ENCODE peak calls at places on chromosomes 16 and 17, in seven cellular contexts. X, W, U, E, L, B and M are unnamed samples.

GRCh38 chr17:9144502-9145233 is 123.4 kb downstream of the NTN1 start:
- DNase-seq in W (no peak), U (no peak), E (no peak), L (no peak), X (no peak), B (no peak), M (no peak)

GRCh38 chr17:49450735-49451134 is 36.1 kb upstream of the PHB1 start:
- DNase-seq in B (peak; percentile 19), W (no peak), X (no peak), U (no peak), L (no peak), E (no peak), M (peak; percentile 43)

GRCh38 chr16:7377231-7377630 is 44.6 kb downstream of the RBFOX1 start:
- DNase-seq in U (no peak), L (no peak), W (no peak), B (no peak), X (no peak), E (no peak), M (no peak)

GRCh38 chr16:21666772-21667171 is 3.0 kb downstream of the OTOA start:
- DNase-seq in U (no peak), X (peak; percentile 19), E (no peak), W (no peak), B (no peak), L (no peak), M (no peak)

GRCh38 chr17:39591958-39592954 is 15.5 kb downstream of the NEUROD2 start:
- DNase-seq in B (peak; percentile 52), X (peak; percentile 96), W (no peak), E (peak; percentile 86), U (peak; percentile 55), L (no peak), M (peak; percentile 67)

GRCh38 chr17:30443721-30444120 is 33.5 kb upstream of the GOSR1 start:
- DNase-seq in U (no peak), B (no peak), E (no peak), W (no peak), X (no peak), L (no peak), M (no peak)

GRCh38 chr16:30183961-30184429 is 593 bp downstream of the CORO1A start:
- DNase-seq in U (no peak), X (peak; percentile 16), W (peak; percentile 92), B (no peak), L (peak; percentile 90), E (no peak), M (no peak)

GRCh38 chr16:53159781-53160436 is 105.1 kb downstream of the CHD9 start:
- DNase-seq in X (peak; percentile 79), L (no peak), W (peak; percentile 47), B (peak; percentile 75), U (peak; percentile 74), E (no peak), M (peak; percentile 52)

GRCh38 chr16:50123417-50123816 is 29.7 kb upstream of the TENT4B start:
- DNase-seq in W (no peak), U (no peak), E (no peak), X (no peak), B (no peak), L (no peak), M (no peak)

GRCh38 chr17:50304781-50305404 is 30.6 kb downstream of the TMEM92 start:
- DNase-seq in L (no peak), B (peak; percentile 50), X (no peak), U (peak; percentile 56), E (no peak), W (no peak), M (no peak)

DNA sequence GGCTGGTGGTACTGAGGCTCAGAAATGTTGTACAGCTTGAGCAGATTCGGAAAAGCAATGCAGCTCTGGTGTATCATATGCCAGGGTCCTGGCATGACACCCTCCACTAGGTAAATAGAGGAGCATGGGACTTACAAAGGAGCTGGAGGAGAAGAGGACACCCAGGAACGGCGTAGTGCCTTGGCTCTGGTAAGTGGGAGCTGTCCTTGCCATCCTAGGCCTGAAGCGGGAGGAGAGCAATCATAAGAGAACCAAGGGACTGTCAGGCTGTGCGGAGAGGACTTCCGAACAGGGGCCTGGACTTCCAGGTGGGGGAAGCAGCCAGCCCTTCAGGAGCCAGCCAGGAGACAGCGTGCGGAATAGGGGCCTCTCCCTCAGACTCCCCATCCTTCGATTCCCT is 4.4 kb upstream of the HS3ST3B1 start:
- DNase-seq in X (peak; percentile 27), W (no peak), E (peak; percentile 47), U (no peak), L (no peak), B (no peak), M (no peak)
- H3K27me3 ChIP-seq in X (peaks cover 74% of the 10 kb centered on the region), W (peaks cover 28% of the 10 kb centered on the region), E (peaks cover 44% of the 10 kb centered on the region), U (no peaks in the 10 kb centered on the region), L (peaks cover 32% of the 10 kb centered on the region), B (peaks cover 19% of the 10 kb centered on the region), M (peaks cover 77% of the 10 kb centered on the region)

GRCh38 chr17:46815474-46816353 is 2.8 kb downstream of the WNT3 start:
- DNase-seq in L (no peak), X (no peak), B (no peak), W (no peak), U (no peak), E (peak; percentile 39), M (no peak)
- H3K27me3 ChIP-seq in L (peaks cover 39% of the 10 kb centered on the region), X (peaks cover 77% of the 10 kb centered on the region), B (peaks cover 88% of the 10 kb centered on the region), W (peaks cover 60% of the 10 kb centered on the region), U (peaks cover 60% of the 10 kb centered on the region), E (peaks cover 33% of the 10 kb centered on the region), M (peaks cover 10% of the 10 kb centered on the region)

GRCh38 chr16:17509194-17509593 is 38.4 kb upstream of the XYLT1 start:
- DNase-seq in E (no peak), L (no peak), W (no peak), U (no peak), B (no peak), X (no peak), M (no peak)
- H3K27me3 ChIP-seq in E (no peaks in the 10 kb centered on the region), L (no peaks in the 10 kb centered on the region), W (no peaks in the 10 kb centered on the region), U (no peaks in the 10 kb centered on the region), B (peaks cover 2% of the 10 kb centered on the region), X (no peaks in the 10 kb centered on the region), M (no peaks in the 10 kb centered on the region)

GRCh38 chr17:77968788-77969187 is 10.3 kb downstream of the TNRC6C start:
- DNase-seq in B (no peak), U (no peak), E (no peak), W (no peak), X (no peak), L (no peak), M (no peak)
- H3K27me3 ChIP-seq in B (no peaks in the 10 kb centered on the region), U (no peaks in the 10 kb centered on the region), E (no peaks in the 10 kb centered on the region), W (no peaks in the 10 kb centered on the region), X (no peaks in the 10 kb centered on the region), L (no peaks in the 10 kb centered on the region), M (peaks cover 68% of the 10 kb centered on the region)

GRCh38 chr17:27918498-27918897 is 25.3 kb upstream of the LYRM9 start:
- DNase-seq in E (no peak), W (no peak), B (no peak), X (no peak), U (no peak), L (no peak), M (no peak)

GRCh38 chr17:27912989-27913388 is 19.8 kb upstream of the LYRM9 start:
- DNase-seq in E (no peak), W (no peak), B (no peak), X (no peak), L (no peak), U (no peak), M (no peak)

GRCh38 chr17:27917000-27917399 is 23.8 kb upstream of the LYRM9 start:
- DNase-seq in E (no peak), X (no peak), U (no peak), W (no peak), B (no peak), L (no peak), M (no peak)

GRCh38 chr17:27915715-27916114 is 22.6 kb upstream of the LYRM9 start:
- DNase-seq in W (no peak), B (no peak), L (no peak), E (peak; percentile 72), U (no peak), X (peak; percentile 72), M (no peak)

GRCh38 chr17:27914382-27914781 is 21.2 kb upstream of the LYRM9 start:
- DNase-seq in X (no peak), L (no peak), W (no peak), U (no peak), B (no peak), E (no peak), M (no peak)
- H3K27me3 ChIP-seq in X (peaks cover 90% of the 10 kb centered on the region), L (no peaks in the 10 kb centered on the region), W (no peaks in the 10 kb centered on the region), U (peaks cover 4% of the 10 kb centered on the region), B (peaks cover 16% of the 10 kb centered on the region), E (peaks cover 40% of the 10 kb centered on the region), M (no peaks in the 10 kb centered on the region)

DNA sequence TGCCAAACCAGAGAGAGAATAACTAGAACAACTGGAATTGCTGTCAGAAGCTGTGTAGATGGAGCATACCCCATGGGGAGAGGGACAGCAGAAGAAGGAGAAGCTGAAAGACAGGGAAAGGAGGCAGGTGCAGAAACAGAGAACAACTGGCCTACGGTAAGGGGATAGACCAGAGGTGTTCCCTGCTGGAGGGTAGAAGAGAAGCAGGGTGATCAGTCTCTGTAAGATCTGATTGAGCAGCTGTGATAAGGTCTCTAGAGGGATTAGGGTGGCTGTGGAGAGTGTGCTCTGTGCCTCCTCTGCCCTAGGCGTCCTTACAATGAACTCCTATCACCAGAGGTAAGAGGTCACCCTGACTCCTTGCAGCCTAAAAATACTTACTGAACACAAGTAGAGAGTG is 30.4 kb upstream of the HS3ST3B1 start:
- DNase-seq in E (peak; percentile 22), L (no peak), X (no peak), B (no peak), U (no peak), W (no peak), M (no peak)
- H3K27me3 ChIP-seq in E (no peaks in the 10 kb centered on the region), L (no peaks in the 10 kb centered on the region), X (no peaks in the 10 kb centered on the region), B (peaks cover 26% of the 10 kb centered on the region), U (peaks cover 2% of the 10 kb centered on the region), W (no peaks in the 10 kb centered on the region), M (peaks cover 24% of the 10 kb centered on the region)